ENCODE peak calls at places on chromosomes 12 and 14, in eight cellular contexts. O is AG09309, V is upper lobe of right lung, Q is lung, U is heart left ventricle, X is colonic mucosa, S is cardiac muscle cell, Y is body of pancreas. B is an unnamed sample.

GRCh38 chr14:102893452-102893851 is 29.0 kb upstream of the AMN start:
- DNase-seq in O (peak; percentile 73), V (peak; percentile 59), Q (no peak), U (peak; percentile 42), X (peak; percentile 54), S (no peak), Y (peak; percentile 37), B (peak; percentile 94)

GRCh38 chr12:31832740-31833540 is 104.1 kb upstream of the AMN1 start:
- DNase-seq in O (no peak), V (no peak), Q (no peak), U (peak; percentile 12), X (no peak), S (no peak), Y (no peak), B (no peak)

GRCh38 chr14:100865682-100866591 is 37.6 kb downstream of the RTL1 start:
- DNase-seq in O (no peak), V (peak; percentile 37), Q (no peak), U (no peak), X (no peak), S (no peak), Y (no peak), B (no peak)

GRCh38 chr14:54193871-54194270 is 202.9 kb upstream of the CDKN3 start:
- DNase-seq in O (no peak), V (no peak), Q (no peak), U (no peak), X (no peak), S (no peak), Y (no peak), B (no peak)

GRCh38 chr14:102417118-102417517 is 54.4 kb downstream of the TECPR2 start:
- DNase-seq in O (no peak), V (no peak), Q (no peak), U (no peak), X (no peak), S (no peak), Y (no peak), B (no peak)

GRCh38 chr12:46473634-46474201 is 101.1 kb upstream of the SLC38A2 start:
- DNase-seq in O (peak; percentile 84), V (peak; percentile 73), Q (peak; percentile 77), U (peak; percentile 79), X (peak; percentile 81), S (no peak), Y (peak; percentile 72), B (peak; percentile 96)

GRCh38 chr12:84069699-84070098 is 842.9 kb downstream of the SLC6A15 start:
- DNase-seq in O (no peak), V (no peak), Q (no peak), U (no peak), X (no peak), S (no peak), Y (no peak), B (peak; percentile 35)

GRCh38 chr12:124679533-124680371 is 112.3 kb upstream of the NCOR2 start:
- DNase-seq in O (no peak), V (no peak), Q (no peak), U (peak; percentile 71), X (peak; percentile 57), S (no peak), Y (peak; percentile 38), B (peak; percentile 43)

GRCh38 chr12:91577586-91578539 is 395.2 kb upstream of the DCN start:
- DNase-seq in O (no peak), V (no peak), Q (no peak), U (no peak), X (no peak), S (peak; percentile 35), Y (no peak), B (peak; percentile 1)

GRCh38 chr14:37595809-37596595 is 573 bp downstream of the TTC6 start:
- DNase-seq in O (no peak), V (peak; percentile 91), Q (peak; percentile 86), U (no peak), X (peak; percentile 94), S (no peak), Y (peak; percentile 55), B (no peak)
- H3K4me3 ChIP-seq in O (peak overlapping the region; percentile 34), V (peak overlapping the region; percentile 52), Q (no peak overlapping the region), U (peak overlapping the region; percentile 24), X (peak overlapping the region; percentile 54), S (peak overlapping the region; percentile 31), Y (no peak overlapping the region), B (peak overlapping the region; percentile 22)

GRCh38 chr12:34600592-34601462 is 578.5 kb downstream of the ALG10 start:
- DNase-seq in O (no peak), V (peak; percentile 56), Q (no peak), U (no peak), X (no peak), S (no peak), Y (no peak), B (no peak)
- H3K4me3 ChIP-seq in O (no peak overlapping the region), V (no peak overlapping the region), Q (no peak overlapping the region), U (no peak overlapping the region), X (no peak overlapping the region), S (no peak overlapping the region), Y (no peak overlapping the region), B (no peak overlapping the region)

GRCh38 chr12:102970780-102971179 is 13.3 kb downstream of the ASCL1 start:
- DNase-seq in O (no peak), V (no peak), Q (no peak), U (no peak), X (no peak), S (no peak), Y (no peak), B (no peak)
- H3K4me3 ChIP-seq in O (no peak overlapping the region), V (no peak overlapping the region), Q (no peak overlapping the region), U (no peak overlapping the region), X (no peak overlapping the region), S (no peak overlapping the region), Y (no peak overlapping the region), B (no peak overlapping the region)

DNA sequence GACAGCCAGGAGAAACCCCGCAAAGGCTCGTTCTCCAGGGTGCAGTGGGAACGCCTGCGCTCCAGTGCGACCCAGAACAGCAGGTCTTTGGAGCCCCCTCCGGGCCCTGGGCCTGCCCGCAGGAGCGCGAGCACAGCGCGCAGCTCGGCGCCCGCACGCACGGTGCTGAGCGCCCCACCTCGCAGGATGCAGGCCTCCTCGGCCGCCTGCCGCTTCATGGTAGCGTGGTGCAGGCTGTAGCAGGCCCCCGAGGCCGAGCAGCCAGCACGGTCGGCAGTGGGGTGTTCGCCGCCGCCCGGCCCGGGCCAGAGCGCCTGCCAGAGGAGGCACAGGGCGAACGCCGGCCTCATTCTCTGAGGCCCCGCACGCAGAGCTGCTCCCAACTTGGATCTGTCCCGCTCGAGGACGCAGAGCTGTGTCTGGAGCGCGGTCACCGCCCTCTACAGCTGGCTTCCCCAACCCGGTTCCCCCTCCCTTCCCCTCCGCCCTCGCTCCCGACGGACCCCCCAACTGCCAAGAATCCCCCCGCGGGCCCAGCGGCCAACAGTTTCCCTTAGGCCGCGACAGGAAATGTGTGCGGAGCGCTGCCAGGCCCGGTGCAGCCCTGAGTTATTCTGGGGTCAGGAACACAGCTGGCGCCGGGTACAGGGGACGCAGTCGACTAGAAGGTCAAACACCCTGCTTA is at the start of gene CLEC14A:
- DNase-seq in O (no peak), V (peak; percentile 70), Q (peak; percentile 30), U (peak; percentile 89), X (peak; percentile 18), S (peak; percentile 5), Y (peak; percentile 28), B (peak; percentile 36)
- H3K4me3 ChIP-seq in O (peak within 1 kb of the TSS; percentile 30), V (peak within 1 kb of the TSS; percentile 51), Q (peak within 1 kb of the TSS; percentile 73), U (peak within 1 kb of the TSS; percentile 73), X (peak within 1 kb of the TSS; percentile 7), S (peak within 1 kb of the TSS; percentile 18), Y (no peak within 1 kb of the TSS), B (peak within 1 kb of the TSS; percentile 44)

DNA sequence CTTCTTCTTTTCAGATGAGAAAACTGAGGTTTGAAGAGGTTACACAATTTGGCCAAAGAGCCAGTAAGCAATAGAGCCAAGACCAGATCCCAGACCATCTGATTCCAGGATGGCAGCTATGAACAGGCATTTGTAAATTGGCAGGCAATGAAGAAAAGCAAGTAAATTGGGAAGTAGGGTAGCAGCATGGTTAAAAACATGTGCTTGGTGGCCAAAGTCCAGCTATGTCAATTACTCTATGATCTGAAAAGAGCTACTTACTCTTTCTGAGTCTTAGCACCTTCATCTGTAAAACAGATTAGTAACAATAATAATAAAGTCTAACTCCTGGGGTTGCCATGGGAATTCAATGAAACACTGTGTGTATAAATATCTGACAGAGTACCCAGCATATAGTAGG is 60.2 kb upstream of the MDM1 start:
- DNase-seq in O (no peak), V (no peak), Q (no peak), U (no peak), X (no peak), S (no peak), Y (no peak), B (no peak)
- H3K4me3 ChIP-seq in O (no peak overlapping the region), V (no peak overlapping the region), Q (no peak overlapping the region), U (no peak overlapping the region), X (no peak overlapping the region), S (no peak overlapping the region), Y (no peak overlapping the region), B (no peak overlapping the region)

GRCh38 chr12:73186272-73186671 is 914.1 kb downstream of the TRHDE start:
- DNase-seq in O (no peak), V (no peak), Q (no peak), U (no peak), X (no peak), S (no peak), Y (no peak), B (no peak)
- H3K4me3 ChIP-seq in O (no peak overlapping the region), V (no peak overlapping the region), Q (no peak overlapping the region), U (no peak overlapping the region), X (no peak overlapping the region), S (no peak overlapping the region), Y (no peak overlapping the region), B (no peak overlapping the region)

DNA sequence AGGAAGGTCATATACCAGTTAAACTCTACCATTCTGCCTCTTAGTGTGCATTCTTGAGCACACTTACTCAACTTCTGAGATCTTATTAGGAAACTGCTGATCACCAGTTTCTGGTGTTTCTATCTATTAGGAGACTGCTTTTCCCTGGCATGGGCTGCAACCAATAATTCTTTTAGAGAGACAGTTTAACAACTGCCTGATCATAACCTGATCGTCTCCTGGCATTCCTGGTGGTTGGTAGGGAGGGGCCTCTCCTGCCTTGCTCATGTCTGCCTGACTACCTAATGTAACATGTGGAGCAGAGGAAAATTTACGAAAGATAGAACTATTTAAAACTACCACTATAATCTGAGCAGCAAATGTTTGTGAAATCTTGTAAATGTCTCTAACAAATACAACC is 75.3 kb upstream of the MGAT4C start:
- DNase-seq in O (no peak), V (no peak), Q (no peak), U (no peak), X (no peak), S (no peak), Y (no peak), B (no peak)
- H3K4me3 ChIP-seq in O (no peak overlapping the region), V (no peak overlapping the region), Q (no peak overlapping the region), U (no peak overlapping the region), X (no peak overlapping the region), S (no peak overlapping the region), Y (no peak overlapping the region), B (no peak overlapping the region)

DNA sequence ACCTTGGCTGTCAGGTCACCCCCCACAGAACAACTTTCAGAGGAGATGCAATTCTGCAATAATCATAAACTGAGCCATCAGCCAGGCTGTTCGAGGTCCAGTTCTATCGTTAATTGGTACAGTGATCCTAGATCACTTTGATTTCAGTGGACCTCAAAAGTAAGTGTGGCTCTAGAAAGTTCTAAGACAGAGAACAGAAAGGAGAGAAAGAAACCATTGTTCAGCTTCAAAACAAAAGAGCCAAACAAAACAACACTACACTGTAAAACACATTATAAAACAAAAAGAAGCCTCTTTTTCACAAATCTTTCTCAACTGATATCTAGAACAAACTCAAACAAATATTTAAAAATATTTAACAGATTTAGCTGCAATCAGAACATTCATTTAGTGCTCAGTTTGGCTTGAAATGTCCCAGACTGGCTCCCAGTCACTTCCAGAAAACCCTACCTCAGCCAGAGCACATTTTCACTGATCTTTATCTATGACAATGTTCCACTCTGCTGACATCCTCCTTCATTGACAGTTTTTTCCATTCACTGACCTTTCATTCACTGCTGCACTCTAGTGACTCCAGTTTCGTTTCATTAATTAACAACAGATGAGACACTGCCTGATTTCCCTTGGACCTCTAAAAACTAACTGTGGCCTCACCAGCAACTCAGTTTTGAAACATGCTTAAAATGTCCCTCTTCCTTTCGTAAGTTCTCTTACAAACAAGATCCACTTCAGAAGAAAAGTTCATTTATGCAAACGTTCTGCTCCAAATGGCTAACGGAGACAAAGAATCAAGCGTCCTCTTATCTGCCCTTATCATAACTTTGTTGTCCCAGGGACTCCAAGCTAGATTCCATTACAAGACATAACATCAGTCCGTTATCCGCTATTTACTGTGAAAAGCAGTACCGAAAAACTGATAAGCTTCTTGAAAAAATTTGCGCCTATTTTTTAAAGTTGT is 56.8 kb downstream of the DUSP16 start:
- DNase-seq in O (peak; percentile 58), V (no peak), Q (no peak), U (no peak), X (no peak), S (no peak), Y (no peak), B (peak; percentile 87)
- H3K4me3 ChIP-seq in O (no peak overlapping the region), V (peak overlapping the region; percentile 17), Q (no peak overlapping the region), U (peak overlapping the region; percentile 32), X (no peak overlapping the region), S (no peak overlapping the region), Y (no peak overlapping the region), B (peak overlapping the region; percentile 51)